ENCODE peak calls at places on chromosomes 2 and 18, in four cellular contexts. Y is CD8-positive, alpha-beta T cell; J is left ventricle myocardium inferior; O is lung. Q is an unnamed sample.

GRCh38 chr18:318791-319291 is 51.0 kb upstream of the THOC1 start:
- DNase-seq in Y (no peak), J (no peak), O (no peak), Q (no peak)

GRCh38 chr2:233445152-233445830 is 91.0 kb downstream of the DGKD start:
- DNase-seq in Y (no peak), J (no peak), O (no peak), Q (no peak)

GRCh38 chr18:74524097-74524496 is 10.2 kb upstream of the CNDP1 start:
- DNase-seq in Y (no peak), J (no peak), O (no peak), Q (no peak)

GRCh38 chr2:128026422-128027277 is 1.2 kb downstream of the SAP130 start:
- DNase-seq in Y (no peak), J (no peak), O (peak; percentile 36), Q (peak; percentile 38)

GRCh38 chr2:182133195-182133891 is 147.7 kb downstream of the PPP1R1C start:
- DNase-seq in Y (no peak), J (no peak), O (no peak), Q (no peak)

GRCh38 chr2:218329826-218330651 is 26.6 kb upstream of the CATIP start:
- DNase-seq in Y (no peak), J (no peak), O (no peak), Q (no peak)

GRCh38 chr2:19733951-19734425 is 167.8 kb downstream of the TTC32 start:
- DNase-seq in Y (no peak), J (no peak), O (no peak), Q (no peak)

GRCh38 chr2:200490001-200490400 is 19.9 kb downstream of the KCTD18 start:
- DNase-seq in Y (no peak), J (no peak), O (no peak), Q (no peak)

GRCh38 chr2:119371111-119371510 is 4.3 kb downstream of the DBI start:
- DNase-seq in Y (no peak), J (no peak), O (no peak), Q (no peak)

GRCh38 chr2:134739261-134739878 is 20.6 kb upstream of the TMEM163 start:
- DNase-seq in Y (no peak), J (no peak), O (no peak), Q (no peak)

GRCh38 chr2:24418166-24418843 is 58.0 kb upstream of the ITSN2 start:
- DNase-seq in Y (no peak), J (no peak), O (peak; percentile 20), Q (no peak)

GRCh38 chr2:7707723-7708122 is 790.5 kb downstream of the RNF144A start:
- DNase-seq in Y (no peak), J (no peak), O (no peak), Q (no peak)

GRCh38 chr18:64119916-64120315 is 29.0 kb downstream of the LINC00305 start:
- DNase-seq in Y (no peak), J (no peak), O (no peak), Q (no peak)

GRCh38 chr2:112923237-112923966 is 12.4 kb downstream of the IL37 start:
- DNase-seq in Y (no peak), J (no peak), O (no peak), Q (no peak)

GRCh38 chr18:24095976-24096375 is 42.9 kb upstream of the CABYR start:
- DNase-seq in Y (no peak), J (no peak), O (no peak), Q (no peak)

GRCh38 chr2:187989925-187990623 is 301.6 kb upstream of the GULP1 start:
- DNase-seq in Y (no peak), J (no peak), O (no peak), Q (no peak)

GRCh38 chr2:207619764-207620203 is 5.4 kb downstream of the METTL21A start:
- DNase-seq in Y (no peak), J (no peak), O (no peak), Q (no peak)

GRCh38 chr2:109669731-109670130 is 55.6 kb downstream of the SOWAHC start:
- DNase-seq in Y (no peak), J (no peak), O (no peak), Q (no peak)

GRCh38 chr2:37851828-37852584 is 73.1 kb upstream of the RMDN2 start:
- DNase-seq in Y (no peak), J (no peak), O (no peak), Q (no peak)

GRCh38 chr2:221322741-221323140 is 249.4 kb downstream of the EPHA4 start:
- DNase-seq in Y (no peak), J (no peak), O (no peak), Q (no peak)

GRCh38 chr2:64491426-64491825 is 32.7 kb upstream of the AFTPH start:
- DNase-seq in Y (no peak), J (no peak), O (no peak), Q (no peak)

GRCh38 chr2:224971214-224971613 is 71.1 kb downstream of the DOCK10 start:
- DNase-seq in Y (peak; percentile 38), J (no peak), O (peak; percentile 71), Q (no peak)

GRCh38 chr18:9474103-9474982 is 970 bp upstream of the RALBP1 start:
- DNase-seq in Y (no peak), J (no peak), O (no peak), Q (no peak)

GRCh38 chr18:48904086-48904485 is 46.7 kb downstream of the SMAD7 start:
- DNase-seq in Y (no peak), J (no peak), O (no peak), Q (no peak)

GRCh38 chr18:34821669-34822210 is 111.6 kb downstream of the DTNA start:
- DNase-seq in Y (no peak), J (no peak), O (no peak), Q (no peak)

GRCh38 chr2:98165516-98166071 is 78.6 kb downstream of the VWA3B start:
- DNase-seq in Y (no peak), J (no peak), O (no peak), Q (no peak)

GRCh38 chr2:196256585-196256984 is 85.2 kb upstream of the STK17B start:
- DNase-seq in Y (no peak), J (no peak), O (no peak), Q (no peak)

GRCh38 chr2:47239119-47239969 is 84.2 kb upstream of the STPG4 start:
- DNase-seq in Y (no peak), J (no peak), O (no peak), Q (no peak)

GRCh38 chr2:230602562-230603230 is 109.9 kb upstream of the CAB39 start:
- DNase-seq in Y (peak; percentile 69), J (no peak), O (no peak), Q (peak; percentile 12)

GRCh38 chr2:186984481-186984880 is 135.5 kb upstream of the ZSWIM2 start:
- DNase-seq in Y (no peak), J (no peak), O (no peak), Q (no peak)

GRCh38 chr2:80370375-80371009 is 65.9 kb upstream of the LRRTM1 start:
- DNase-seq in Y (no peak), J (no peak), O (no peak), Q (no peak)
- TF ChIP-seq CTCF in Y (no peak), J (no peak), O (no peak), Q (no peak)

GRCh38 chr2:25619187-25619586 is 54.2 kb downstream of the DTNB start:
- DNase-seq in Y (no peak), J (no peak), O (no peak), Q (no peak)
- H3K4me3 ChIP-seq in Y (no peak overlapping the region), J (no peak overlapping the region), O (no peak overlapping the region), Q (no peak overlapping the region)

DNA sequence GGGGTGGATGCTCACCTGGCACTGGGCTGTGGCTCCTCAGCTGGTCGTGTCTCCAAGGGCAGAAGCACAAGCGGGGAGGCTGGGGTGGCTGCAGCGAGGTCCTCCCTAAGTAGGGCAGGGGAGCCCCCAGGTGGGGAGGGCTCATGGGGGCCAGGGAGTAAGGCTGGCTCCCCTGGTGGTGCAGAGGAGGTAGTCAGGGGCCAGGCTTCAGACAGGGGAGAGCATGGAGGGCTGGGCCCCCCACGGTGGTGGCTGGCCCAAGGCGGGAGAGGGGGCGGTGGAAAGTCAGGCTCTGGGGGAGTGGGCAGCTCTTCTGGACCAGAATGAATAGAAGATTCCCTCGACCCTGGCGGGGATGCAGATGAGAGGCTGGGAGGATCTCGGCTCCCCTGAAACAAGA is 8.1 kb upstream of the SFXN5 start:
- DNase-seq in Y (no peak), J (no peak), O (no peak), Q (no peak)
- H3K27ac ChIP-seq in Y (no peak overlapping the region), J (no peak overlapping the region), O (no peak overlapping the region), Q (no peak overlapping the region)

DNA sequence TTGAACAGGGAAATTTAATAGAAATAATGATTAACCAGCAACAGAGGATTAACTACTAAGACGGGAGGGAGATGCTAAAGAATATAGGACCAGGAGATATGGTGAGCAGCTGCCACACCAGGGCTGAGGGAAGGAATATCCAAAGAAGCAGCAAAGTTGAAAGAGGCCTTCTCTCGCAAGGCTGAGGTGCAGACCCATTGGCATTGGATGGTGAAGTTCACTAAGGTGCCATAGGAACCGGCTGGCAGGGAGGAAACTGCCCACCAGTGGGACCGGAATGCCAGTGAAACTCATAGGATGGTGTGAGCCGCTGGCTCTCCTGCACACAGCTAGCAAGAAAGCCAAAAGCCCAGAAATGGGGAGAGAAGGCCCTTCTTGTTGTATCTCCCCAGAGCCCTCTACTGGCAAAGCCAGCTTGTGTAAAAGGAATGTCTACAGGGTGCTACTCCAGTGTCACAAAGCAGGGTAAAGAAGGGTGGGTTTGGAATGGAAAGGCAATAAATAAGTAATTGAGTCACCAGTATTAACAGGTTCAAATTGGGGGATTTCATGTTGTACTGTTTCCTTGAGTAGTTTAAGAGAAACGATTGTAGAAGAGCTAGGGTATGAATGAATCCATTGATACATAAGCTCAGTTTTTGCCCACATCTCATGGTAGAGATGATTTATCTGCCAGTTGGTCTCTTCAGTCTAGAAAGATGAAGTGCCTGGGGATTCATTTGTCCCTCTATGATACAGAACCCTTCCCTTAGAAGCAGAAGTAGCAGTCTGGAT is 36.0 kb downstream of the FARP2 start:
- DNase-seq in Y (no peak), J (no peak), O (peak; percentile 42), Q (no peak)
- TF ChIP-seq CTCF in Y (no peak), J (peak; percentile 42), O (peak; percentile 14), Q (peak; percentile 19)

GRCh38 chr2:27493948-27494283 is 1.1 kb downstream of the FNDC4 start:
- DNase-seq in Y (no peak), J (no peak), O (no peak), Q (no peak)
- H3K4me3 ChIP-seq in Y (no peak overlapping the region), J (no peak overlapping the region), O (no peak overlapping the region), Q (no peak overlapping the region)

GRCh38 chr2:69216535-69217332 is 170.3 kb downstream of the GFPT1 start:
- DNase-seq in Y (no peak), J (peak; percentile 21), O (no peak), Q (no peak)
- H3K27ac ChIP-seq in Y (no peak overlapping the region), J (peak overlapping the region; percentile 2), O (no peak overlapping the region), Q (no peak overlapping the region)

GRCh38 chr18:66395671-66396218 is 208.1 kb downstream of the CDH19 start:
- DNase-seq in Y (no peak), J (no peak), O (no peak), Q (no peak)

DNA sequence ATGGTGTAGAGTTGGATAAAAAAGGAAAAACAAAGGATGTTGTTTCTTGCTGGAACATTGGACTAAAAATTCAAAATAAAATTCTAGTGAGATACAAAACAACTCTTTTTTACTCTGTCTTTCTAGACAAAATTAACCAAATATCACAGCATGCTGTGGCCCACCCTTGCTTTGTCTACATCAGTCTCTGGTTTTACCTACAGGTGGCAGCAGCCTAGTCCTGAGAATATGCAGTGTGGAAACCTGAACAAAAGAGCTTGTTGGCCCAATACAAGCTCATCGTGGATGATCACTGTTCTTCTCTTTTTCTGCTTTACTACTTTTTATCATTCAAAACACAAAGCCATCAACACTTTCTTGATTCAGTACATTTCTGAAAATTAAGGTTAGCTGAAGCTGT is 210.4 kb downstream of the CDH19 start:
- DNase-seq in Y (no peak), J (no peak), O (no peak), Q (no peak)
- TF ChIP-seq CTCF in Y (no peak), J (no peak), O (no peak), Q (no peak)

Q was measured in esophagus squamous epithelium.